ENCODE peak calls at places on chromosomes 4 and X, in seven cellular contexts. S, C, U, X, I, O and A are unnamed samples.

GRCh38 chr4:101669138-101669831 is 121.2 kb upstream of the BANK1 start:
- DNase-seq in U (no peak), C (peak; percentile 31), X (no peak), O (no peak), I (no peak), S (no peak), A (no peak)

GRCh38 chr4:102843273-102843672 is 15.9 kb upstream of the UBE2D3 start:
- DNase-seq in I (no peak), X (no peak), O (no peak), U (no peak), S (no peak), C (no peak), A (no peak)

GRCh38 chrX:53246231-53246630 is 21.2 kb upstream of the KDM5C start:
- DNase-seq in I (no peak), U (no peak), X (no peak), S (no peak), O (no peak), C (no peak), A (no peak)

GRCh38 chrX:106932960-106933537 is 12.8 kb downstream of the CLDN2 start:
- DNase-seq in U (no peak), I (peak; percentile 37), X (no peak), C (peak; percentile 21), S (no peak), O (no peak), A (no peak)

GRCh38 chrX:97907791-97908190 is 1024.1 kb downstream of the RPA4 start:
- DNase-seq in S (no peak), I (no peak), O (no peak), X (no peak), U (no peak), C (no peak), A (no peak)

GRCh38 chr4:113069212-113069892 is 19.9 kb downstream of the ANK2 start:
- DNase-seq in S (no peak), U (no peak), C (peak; percentile 43), O (no peak), I (no peak), X (no peak), A (no peak)

GRCh38 chr4:10173754-10174749 is 57.5 kb upstream of the WDR1 start:
- DNase-seq in S (no peak), I (peak; percentile 29), O (peak; percentile 89), X (no peak), C (no peak), U (no peak), A (no peak)

GRCh38 chr4:87950516-87950915 is 25.0 kb upstream of the SPP1 start:
- DNase-seq in U (no peak), S (no peak), C (no peak), X (no peak), O (no peak), I (no peak), A (no peak)

GRCh38 chr4:96698891-96699290 is 859.0 kb downstream of the PDHA2 start:
- DNase-seq in I (no peak), U (no peak), X (no peak), O (no peak), S (no peak), C (no peak), A (no peak)

GRCh38 chr4:121070274-121070673 is 2.1 kb downstream of the NDNF start:
- DNase-seq in X (no peak), S (no peak), O (peak; percentile 62), U (no peak), C (peak; percentile 45), I (peak; percentile 14), A (no peak)

GRCh38 chr4:188934320-188934975 is 795.2 kb downstream of the TRIML1 start:
- DNase-seq in O (no peak), I (no peak), X (no peak), S (no peak), C (peak; percentile 22), U (no peak), A (peak; percentile 62)